ENCODE peak calls at places on chromosomes 11 and 22, in four cellular contexts. One of them, this sample, is unnamed.

GRCh38 chr22:49123621-49124192 is 704.0 kb downstream of the BRD1 start:
- DNase-seq in GM03348: no peak
- DNase-seq in cardiac septum: no peak
- DNase-seq in myocyte: no peak
- DNase-seq in this sample: no peak

GRCh38 chr22:29030016-29030617 is 31.5 kb downstream of the C22orf31 start:
- DNase-seq in cardiac septum: no peak
- DNase-seq in GM03348: peak; percentile 28
- DNase-seq in myocyte: no peak
- DNase-seq in this sample: no peak

GRCh38 chr11:55969845-55970244 is at the start of gene OR10AG1:
- DNase-seq in GM03348: no peak
- DNase-seq in cardiac septum: no peak
- DNase-seq in myocyte: no peak
- DNase-seq in this sample: no peak

GRCh38 chr11:120335596-120335927 is 651 bp upstream of the ARHGEF12 start:
- DNase-seq in GM03348: no peak
- DNase-seq in myocyte: no peak
- DNase-seq in cardiac septum: no peak
- DNase-seq in this sample: no peak

GRCh38 chr22:50059185-50059880 is 1.2 kb upstream of the TTLL8 start:
- DNase-seq in cardiac septum: no peak
- DNase-seq in myocyte: peak; percentile 25
- DNase-seq in GM03348: peak; percentile 60
- DNase-seq in this sample: no peak

GRCh38 chr11:19976281-19976941 is 183.9 kb downstream of the DBX1 start:
- DNase-seq in cardiac septum: peak; percentile 24
- DNase-seq in GM03348: no peak
- DNase-seq in myocyte: no peak
- DNase-seq in this sample: peak; percentile 7

GRCh38 chr11:118786657-118787056 is 4.3 kb downstream of the DDX6 start:
- DNase-seq in cardiac septum: no peak
- DNase-seq in GM03348: no peak
- DNase-seq in myocyte: no peak
- DNase-seq in this sample: no peak

GRCh38 chr11:86743223-86744118 is 56.9 kb upstream of the PRSS23 start:
- DNase-seq in cardiac septum: no peak
- DNase-seq in myocyte: peak; percentile 95
- DNase-seq in GM03348: peak; percentile 74
- DNase-seq in this sample: no peak

GRCh38 chr11:63427971-63428508 is 58.5 kb downstream of the SLC22A9 start:
- DNase-seq in myocyte: no peak
- DNase-seq in GM03348: no peak
- DNase-seq in cardiac septum: no peak
- DNase-seq in this sample: no peak

GRCh38 chr11:93775289-93775688 is 8.8 kb upstream of the MED17 start:
- DNase-seq in myocyte: no peak
- DNase-seq in cardiac septum: no peak
- DNase-seq in GM03348: no peak
- DNase-seq in this sample: no peak

GRCh38 chr22:47340851-47341436 is 578.5 kb downstream of the TBC1D22A start:
- DNase-seq in myocyte: peak; percentile 17
- DNase-seq in cardiac septum: no peak
- DNase-seq in GM03348: no peak
- DNase-seq in this sample: no peak

GRCh38 chr11:71391786-71392185 is 56.4 kb downstream of the DHCR7 start:
- DNase-seq in GM03348: no peak
- DNase-seq in cardiac septum: no peak
- DNase-seq in myocyte: peak; percentile 88
- DNase-seq in this sample: no peak

GRCh38 chr11:38538866-38539651 is 1941.0 kb upstream of the RAG2 start:
- DNase-seq in myocyte: no peak
- DNase-seq in cardiac septum: no peak
- DNase-seq in GM03348: no peak
- DNase-seq in this sample: no peak

GRCh38 chr11:46421257-46421880 is 29.8 kb upstream of the CHRM4 start:
- DNase-seq in GM03348: no peak
- DNase-seq in myocyte: no peak
- DNase-seq in cardiac septum: no peak
- DNase-seq in this sample: no peak

GRCh38 chr11:122180435-122180834 is 64.4 kb upstream of the BLID start:
- DNase-seq in myocyte: peak; percentile 72
- DNase-seq in cardiac septum: no peak
- DNase-seq in GM03348: peak; percentile 74
- DNase-seq in this sample: no peak

GRCh38 chr22:40210814-40211213 is 33.1 kb downstream of the TNRC6B start:
- DNase-seq in GM03348: no peak
- DNase-seq in myocyte: no peak
- DNase-seq in cardiac septum: no peak
- DNase-seq in this sample: no peak

GRCh38 chr11:10818594-10818993 is 9.9 kb upstream of the EIF4G2 start:
- DNase-seq in cardiac septum: no peak
- DNase-seq in myocyte: peak; percentile 65
- DNase-seq in GM03348: peak; percentile 61
- DNase-seq in this sample: no peak

GRCh38 chr11:65427691-65428577 is 5.3 kb downstream of the NEAT1 start:
- DNase-seq in myocyte: peak; percentile 83
- DNase-seq in GM03348: no peak
- DNase-seq in cardiac septum: peak; percentile 75
- DNase-seq in this sample: no peak

GRCh38 chr11:19821412-19821875 is 108.8 kb downstream of the NAV2 start:
- DNase-seq in cardiac septum: no peak
- DNase-seq in myocyte: no peak
- DNase-seq in GM03348: no peak
- DNase-seq in this sample: no peak

GRCh38 chr22:50544078-50544745 is 1.5 kb upstream of the KLHDC7B start:
- DNase-seq in myocyte: no peak
- DNase-seq in GM03348: peak; percentile 84
- DNase-seq in cardiac septum: peak; percentile 94
- DNase-seq in this sample: no peak

GRCh38 chr11:72135891-72136676 is 559 bp downstream of the FOLR3 start:
- DNase-seq in myocyte: no peak
- DNase-seq in GM03348: no peak
- DNase-seq in cardiac septum: no peak
- DNase-seq in this sample: no peak

GRCh38 chr11:65639623-65640482 is 2.0 kb downstream of the SIPA1 start:
- DNase-seq in cardiac septum: no peak
- DNase-seq in myocyte: peak; percentile 45
- DNase-seq in GM03348: no peak
- DNase-seq in this sample: no peak

GRCh38 chr22:23053912-23054530 is 16.3 kb upstream of the GNAZ start:
- DNase-seq in GM03348: peak; percentile 1
- DNase-seq in myocyte: no peak
- DNase-seq in cardiac septum: peak; percentile 66
- DNase-seq in this sample: no peak

GRCh38 chr11:117631336-117632090 is 165.5 kb downstream of the DSCAML1 start:
- DNase-seq in cardiac septum: no peak
- DNase-seq in GM03348: no peak
- DNase-seq in myocyte: no peak
- DNase-seq in this sample: no peak

GRCh38 chr11:23974046-23974445 is 522.8 kb upstream of the LUZP2 start:
- DNase-seq in cardiac septum: no peak
- DNase-seq in myocyte: no peak
- DNase-seq in GM03348: no peak
- DNase-seq in this sample: no peak

GRCh38 chr22:42933783-42934144 is 76.7 kb upstream of the ARFGAP3 start:
- DNase-seq in GM03348: peak; percentile 83
- DNase-seq in cardiac septum: no peak
- DNase-seq in myocyte: peak; percentile 82
- DNase-seq in this sample: no peak

GRCh38 chr11:69559181-69559580 is 77.7 kb downstream of the LINC01488 start:
- DNase-seq in cardiac septum: no peak
- DNase-seq in myocyte: no peak
- DNase-seq in GM03348: no peak
- DNase-seq in this sample: no peak

GRCh38 chr11:31383116-31383515 is 13.5 kb downstream of the DNAJC24 start:
- DNase-seq in GM03348: no peak
- DNase-seq in myocyte: no peak
- DNase-seq in cardiac septum: no peak
- DNase-seq in this sample: no peak

GRCh38 chr22:41001722-41002122 is 50.5 kb downstream of the RBX1 start:
- DNase-seq in GM03348: no peak
- DNase-seq in myocyte: peak; percentile 24
- DNase-seq in cardiac septum: no peak
- DNase-seq in this sample: no peak

GRCh38 chr11:16610738-16611388 is 127.6 kb upstream of the C11orf58 start:
- DNase-seq in cardiac septum: no peak
- DNase-seq in GM03348: no peak
- DNase-seq in myocyte: no peak
- DNase-seq in this sample: no peak

GRCh38 chr22:49763696-49764095 is 64.0 kb downstream of the BRD1 start:
- DNase-seq in GM03348: no peak
- DNase-seq in cardiac septum: no peak
- DNase-seq in myocyte: no peak
- DNase-seq in this sample: no peak

This sample was measured in caudate nucleus.